ENCODE peak calls at places on chromosomes 11 and 22, in five cellular contexts. One of them, this sample, is unnamed.

GRCh38 chr11:105673089-105673488 is 63.2 kb downstream of the GRIA4 start:
- DNase-seq in suprapubic skin: no peak
- DNase-seq in K562: peak; percentile 7
- DNase-seq in GM12892: no peak
- DNase-seq in stomach: no peak
- DNase-seq in this sample: no peak

GRCh38 chr11:44445500-44446340 is 119.7 kb upstream of the CD82 start:
- DNase-seq in GM12892: no peak
- DNase-seq in suprapubic skin: no peak
- DNase-seq in stomach: peak; percentile 10
- DNase-seq in K562: no peak
- DNase-seq in this sample: no peak

GRCh38 chr11:65090628-65091027 is 5.4 kb upstream of the VPS51 start:
- DNase-seq in GM12892: no peak
- DNase-seq in suprapubic skin: no peak
- DNase-seq in stomach: no peak
- DNase-seq in K562: no peak
- DNase-seq in this sample: no peak

GRCh38 chr11:28442113-28442512 is 333.9 kb downstream of the METTL15 start:
- DNase-seq in stomach: no peak
- DNase-seq in GM12892: no peak
- DNase-seq in suprapubic skin: no peak
- DNase-seq in K562: no peak
- DNase-seq in this sample: no peak

GRCh38 chr22:27241430-27242110 is 560.0 kb downstream of the MN1 start:
- DNase-seq in stomach: peak; percentile 43
- DNase-seq in K562: no peak
- DNase-seq in GM12892: no peak
- DNase-seq in suprapubic skin: no peak
- DNase-seq in this sample: no peak

GRCh38 chr11:7973011-7973410 is 7.8 kb upstream of the NLRP10 start:
- DNase-seq in K562: no peak
- DNase-seq in GM12892: no peak
- DNase-seq in stomach: no peak
- DNase-seq in suprapubic skin: no peak
- DNase-seq in this sample: no peak

GRCh38 chr22:35900483-35901168 is 128.0 kb downstream of the RBFOX2 start:
- DNase-seq in stomach: no peak
- DNase-seq in GM12892: no peak
- DNase-seq in suprapubic skin: no peak
- DNase-seq in K562: no peak
- DNase-seq in this sample: no peak

GRCh38 chr11:35245786-35246185 is 106.8 kb downstream of the CD44 start:
- DNase-seq in stomach: no peak
- DNase-seq in GM12892: no peak
- DNase-seq in suprapubic skin: no peak
- DNase-seq in K562: no peak
- DNase-seq in this sample: no peak

GRCh38 chr11:73402834-73403185 is 26.6 kb downstream of the RELT start:
- DNase-seq in stomach: no peak
- DNase-seq in K562: no peak
- DNase-seq in GM12892: no peak
- DNase-seq in suprapubic skin: no peak
- DNase-seq in this sample: no peak

GRCh38 chr11:83472831-83473230 is 186.7 kb upstream of the CCDC90B start:
- DNase-seq in suprapubic skin: no peak
- DNase-seq in stomach: no peak
- DNase-seq in GM12892: no peak
- DNase-seq in K562: no peak
- DNase-seq in this sample: no peak

GRCh38 chr11:13297917-13298356 is 20.3 kb downstream of the BMAL1 start:
- DNase-seq in GM12892: no peak
- DNase-seq in stomach: no peak
- DNase-seq in suprapubic skin: peak; percentile 48
- DNase-seq in K562: no peak
- DNase-seq in this sample: no peak

GRCh38 chr22:46067159-46068111 is 82.9 kb upstream of the PPARA start:
- DNase-seq in stomach: peak; percentile 21
- DNase-seq in suprapubic skin: no peak
- DNase-seq in K562: no peak
- DNase-seq in GM12892: no peak
- DNase-seq in this sample: peak; percentile 69

GRCh38 chr22:46070215-46070721 is 80.1 kb upstream of the PPARA start:
- DNase-seq in K562: no peak
- DNase-seq in stomach: peak; percentile 75
- DNase-seq in suprapubic skin: peak; percentile 94
- DNase-seq in GM12892: no peak
- DNase-seq in this sample: peak; percentile 91

GRCh38 chr22:46068176-46068907 is 82.0 kb upstream of the PPARA start:
- DNase-seq in GM12892: no peak
- DNase-seq in K562: no peak
- DNase-seq in suprapubic skin: no peak
- DNase-seq in stomach: no peak
- DNase-seq in this sample: no peak

GRCh38 chr22:46069518-46070214 is 80.7 kb upstream of the PPARA start:
- DNase-seq in suprapubic skin: peak; percentile 94
- DNase-seq in GM12892: no peak
- DNase-seq in K562: no peak
- DNase-seq in stomach: peak; percentile 84
- DNase-seq in this sample: peak; percentile 96

DNA sequence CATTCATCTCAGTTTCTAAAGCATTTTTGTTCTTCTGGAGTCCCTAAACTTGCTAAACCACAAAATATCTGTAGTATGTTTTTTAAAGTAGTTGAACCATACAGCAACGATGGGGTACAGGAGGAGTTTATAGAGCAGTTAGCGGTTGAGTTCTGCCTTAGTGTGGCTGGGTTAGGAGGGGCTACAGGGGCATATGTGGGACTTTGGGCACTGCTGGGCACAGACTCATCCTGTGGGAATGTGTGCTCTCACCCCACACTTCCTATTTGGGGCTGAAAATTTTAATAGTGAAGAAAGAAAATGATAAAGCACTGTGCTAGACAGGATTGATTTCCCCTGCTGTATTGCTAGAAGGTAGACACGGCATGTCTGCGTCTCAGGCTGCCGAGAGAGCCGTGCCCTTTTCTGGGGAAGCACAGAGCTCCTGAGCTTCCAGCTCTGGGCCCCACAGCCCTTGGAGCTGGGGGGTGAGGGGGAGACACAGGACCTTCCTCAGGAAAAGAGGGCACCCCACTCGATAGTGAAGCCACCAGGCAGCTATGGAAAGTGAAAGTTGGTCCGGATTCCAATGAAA is 81.3 kb upstream of the PPARA start:
- DNase-seq in stomach: peak; percentile 26
- DNase-seq in suprapubic skin: peak; percentile 69
- DNase-seq in GM12892: no peak
- DNase-seq in K562: no peak
- DNase-seq in this sample: peak; percentile 71
- TF ChIP-seq POLR2AphosphoS5 in stomach: no peak
- TF ChIP-seq POLR2AphosphoS5 in suprapubic skin: no peak
- TF ChIP-seq POLR2AphosphoS5 in GM12892: no peak
- TF ChIP-seq POLR2AphosphoS5 in K562: no peak
- TF ChIP-seq POLR2AphosphoS5 in this sample: no peak

DNA sequence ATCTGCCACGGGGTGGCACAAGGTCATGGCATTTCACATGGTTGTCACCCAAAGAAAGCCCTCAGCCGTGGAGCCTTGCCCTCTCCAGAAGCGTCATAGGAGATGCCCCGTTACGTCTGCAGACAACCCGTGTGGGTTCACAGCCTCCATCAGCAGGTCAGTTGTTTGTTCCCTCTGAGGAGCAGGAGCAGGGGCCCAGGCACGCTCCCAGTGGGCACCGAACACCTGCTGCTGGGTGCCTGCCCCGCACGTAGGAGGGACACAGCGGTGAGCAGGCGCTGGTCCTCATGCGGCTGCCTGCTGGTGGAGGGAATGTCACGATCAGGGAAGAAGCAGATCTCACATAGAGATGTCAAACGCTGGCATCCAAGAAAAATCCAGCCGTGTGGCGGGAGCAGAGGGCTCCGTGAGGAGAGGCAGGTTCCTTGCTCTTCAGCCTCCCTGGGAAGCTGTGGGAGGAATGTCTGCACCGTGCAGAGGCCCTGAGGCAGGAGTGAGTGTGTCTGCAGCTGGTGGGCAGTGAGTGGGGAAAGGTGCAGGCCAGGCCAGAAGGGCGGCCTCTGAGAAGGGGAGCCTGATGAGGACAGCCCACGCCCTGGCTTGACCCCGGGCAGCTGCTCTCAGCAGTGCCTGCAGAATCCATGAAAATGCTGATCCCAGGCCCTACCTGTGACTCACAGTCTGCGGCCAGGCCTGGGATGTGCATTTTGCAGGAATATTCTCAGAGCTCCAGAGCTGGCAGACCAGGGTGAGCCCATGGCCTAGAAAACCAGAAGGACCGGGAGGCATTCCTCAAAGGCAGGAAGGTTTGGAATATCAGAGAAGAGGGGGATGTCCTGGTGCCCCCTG is 36.4 kb upstream of the TH start:
- DNase-seq in K562: no peak
- DNase-seq in stomach: peak; percentile 19
- DNase-seq in suprapubic skin: peak; percentile 62
- DNase-seq in GM12892: no peak
- DNase-seq in this sample: peak; percentile 34
- TF ChIP-seq POLR2AphosphoS5 in K562: no peak
- TF ChIP-seq POLR2AphosphoS5 in stomach: no peak
- TF ChIP-seq POLR2AphosphoS5 in suprapubic skin: no peak
- TF ChIP-seq POLR2AphosphoS5 in GM12892: no peak
- TF ChIP-seq POLR2AphosphoS5 in this sample: no peak

GRCh38 chr22:39598017-39598965 is 27.7 kb downstream of the CACNA1I start:
- DNase-seq in GM12892: no peak
- DNase-seq in K562: peak; percentile 98
- DNase-seq in suprapubic skin: no peak
- DNase-seq in stomach: peak; percentile 78
- DNase-seq in this sample: no peak
- TF ChIP-seq POLR2AphosphoS5 in GM12892: no peak
- TF ChIP-seq POLR2AphosphoS5 in K562: no peak
- TF ChIP-seq POLR2AphosphoS5 in suprapubic skin: no peak
- TF ChIP-seq POLR2AphosphoS5 in stomach: no peak
- TF ChIP-seq POLR2AphosphoS5 in this sample: no peak

GRCh38 chr11:56968524-56968923 is 20.2 kb upstream of the OR5AK2 start:
- DNase-seq in stomach: no peak
- DNase-seq in suprapubic skin: no peak
- DNase-seq in K562: no peak
- DNase-seq in GM12892: no peak
- DNase-seq in this sample: no peak

GRCh38 chr11:56967726-56968125 is 21.0 kb upstream of the OR5AK2 start:
- DNase-seq in suprapubic skin: no peak
- DNase-seq in K562: no peak
- DNase-seq in GM12892: no peak
- DNase-seq in stomach: no peak
- DNase-seq in this sample: no peak
- TF ChIP-seq POLR2AphosphoS5 in suprapubic skin: no peak
- TF ChIP-seq POLR2AphosphoS5 in K562: no peak
- TF ChIP-seq POLR2AphosphoS5 in GM12892: no peak
- TF ChIP-seq POLR2AphosphoS5 in stomach: no peak
- TF ChIP-seq POLR2AphosphoS5 in this sample: no peak

GRCh38 chr11:326842-327580 is 6.4 kb upstream of the IFITM3 start:
- DNase-seq in GM12892: peak; percentile 73
- DNase-seq in stomach: peak; percentile 80
- DNase-seq in suprapubic skin: no peak
- DNase-seq in K562: peak; percentile 42
- DNase-seq in this sample: peak; percentile 93
- TF ChIP-seq POLR2AphosphoS5 in GM12892: no peak
- TF ChIP-seq POLR2AphosphoS5 in stomach: peak; percentile 28
- TF ChIP-seq POLR2AphosphoS5 in suprapubic skin: no peak
- TF ChIP-seq POLR2AphosphoS5 in K562: no peak
- TF ChIP-seq POLR2AphosphoS5 in this sample: peak; percentile 61

GRCh38 chr11:62122076-62122475 is 1.7 kb upstream of the INCENP start:
- DNase-seq in suprapubic skin: no peak
- DNase-seq in K562: peak; percentile 4
- DNase-seq in stomach: no peak
- DNase-seq in GM12892: no peak
- DNase-seq in this sample: no peak

GRCh38 chr11:62125316-62125715 is 1.5 kb downstream of the INCENP start:
- DNase-seq in stomach: no peak
- DNase-seq in K562: peak; percentile 15
- DNase-seq in suprapubic skin: no peak
- DNase-seq in GM12892: no peak
- DNase-seq in this sample: no peak

GRCh38 chr11:62123669-62124185 is at the start of gene INCENP:
- DNase-seq in GM12892: peak; percentile 87
- DNase-seq in suprapubic skin: peak; percentile 98
- DNase-seq in K562: peak; percentile 95
- DNase-seq in stomach: peak; percentile 96
- DNase-seq in this sample: peak; percentile 98

GRCh38 chr11:62125881-62126280 is 2.1 kb downstream of the INCENP start:
- DNase-seq in suprapubic skin: no peak
- DNase-seq in K562: no peak
- DNase-seq in stomach: no peak
- DNase-seq in GM12892: no peak
- DNase-seq in this sample: no peak

GRCh38 chr11:62124186-62125113 is 639 bp downstream of the INCENP start:
- DNase-seq in suprapubic skin: no peak
- DNase-seq in GM12892: no peak
- DNase-seq in stomach: no peak
- DNase-seq in K562: peak; percentile 30
- DNase-seq in this sample: peak; percentile 36
- TF ChIP-seq POLR2AphosphoS5 in suprapubic skin: no peak
- TF ChIP-seq POLR2AphosphoS5 in GM12892: no peak
- TF ChIP-seq POLR2AphosphoS5 in stomach: no peak
- TF ChIP-seq POLR2AphosphoS5 in K562: no peak
- TF ChIP-seq POLR2AphosphoS5 in this sample: no peak

GRCh38 chr11:118435893-118436624 is at the start of gene KMT2A:
- DNase-seq in K562: peak; percentile 94
- DNase-seq in suprapubic skin: peak; percentile 97
- DNase-seq in GM12892: peak; percentile 72
- DNase-seq in stomach: peak; percentile 97
- DNase-seq in this sample: peak; percentile 99

GRCh38 chr11:118437736-118438125 is 1.4 kb downstream of the KMT2A start:
- DNase-seq in K562: peak; percentile 50
- DNase-seq in GM12892: no peak
- DNase-seq in stomach: no peak
- DNase-seq in suprapubic skin: no peak
- DNase-seq in this sample: peak; percentile 67

GRCh38 chr11:118438314-118438931 is 2.1 kb downstream of the KMT2A start:
- DNase-seq in stomach: no peak
- DNase-seq in suprapubic skin: no peak
- DNase-seq in GM12892: no peak
- DNase-seq in K562: peak; percentile 35
- DNase-seq in this sample: peak; percentile 72

GRCh38 chr11:118436639-118437045 is 350 bp downstream of the KMT2A start:
- DNase-seq in K562: no peak
- DNase-seq in GM12892: peak; percentile 22
- DNase-seq in stomach: no peak
- DNase-seq in suprapubic skin: no peak
- DNase-seq in this sample: peak; percentile 60

DNA sequence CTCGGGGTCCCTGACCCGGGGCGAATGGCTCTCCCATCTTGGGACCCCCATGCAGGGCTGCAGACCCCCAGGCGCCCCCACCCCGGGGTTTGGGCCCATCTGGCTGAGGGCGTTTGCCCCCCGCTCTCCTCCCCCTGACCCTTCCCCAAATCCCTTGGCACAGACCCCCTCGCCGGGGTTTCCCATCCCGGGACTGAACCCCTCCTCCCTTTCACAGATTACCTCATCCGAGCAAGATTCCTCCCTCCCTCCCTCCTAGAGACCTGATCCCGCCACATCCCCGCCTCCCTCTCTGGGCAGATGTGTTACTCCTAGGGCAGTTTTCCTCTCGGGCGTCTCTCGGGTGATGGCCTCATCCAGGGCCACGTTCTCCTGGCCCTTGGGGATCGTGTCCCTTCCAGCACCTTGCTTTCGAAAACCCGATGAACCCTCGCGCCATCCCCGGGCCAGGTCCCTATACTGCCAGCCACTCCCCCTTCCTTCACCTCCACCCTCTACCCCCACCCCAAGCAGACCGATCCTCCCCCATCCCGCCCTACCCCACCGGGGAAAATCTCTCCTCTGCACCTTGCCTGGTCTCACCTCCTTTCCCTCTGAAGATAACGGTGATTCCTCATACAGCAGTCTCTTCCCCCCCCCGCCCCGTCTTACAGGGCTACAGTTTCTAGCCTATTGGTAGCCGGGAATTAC is 899 bp downstream of the KMT2A start:
- DNase-seq in stomach: no peak
- DNase-seq in K562: peak; percentile 83
- DNase-seq in suprapubic skin: no peak
- DNase-seq in GM12892: peak; percentile 25
- DNase-seq in this sample: peak; percentile 80
- TF ChIP-seq POLR2AphosphoS5 in stomach: no peak
- TF ChIP-seq POLR2AphosphoS5 in K562: peak; percentile 88
- TF ChIP-seq POLR2AphosphoS5 in suprapubic skin: no peak
- TF ChIP-seq POLR2AphosphoS5 in GM12892: no peak
- TF ChIP-seq POLR2AphosphoS5 in this sample: no peak

This sample was measured in sigmoid colon.